ENCODE peak calls at places on chromosomes 13 and 19, in five cellular contexts. F, D, L, Q and S are unnamed samples. For H3K9me3, the result is how much of the 10 kb centered on the place peaks cover.

GRCh38 chr19:47019431-47020041 is at the start of gene NPAS1:
- DNase-seq in F (no peak), D (no peak), L (no peak), Q (no peak), S (peak)

GRCh38 chr19:46728693-46729339 is 11.9 kb upstream of the PRKD2 start:
- DNase-seq in F (peak), D (peak), L (peak), Q (peak), S (no peak)

GRCh38 chr19:4952945-4953344 is 16.0 kb upstream of the KDM4B start:
- DNase-seq in F (peak), D (no peak), L (no peak), Q (no peak), S (no peak)

GRCh38 chr13:23828866-23829265 is 60.3 kb downstream of the MIPEP start:
- DNase-seq in F (no peak), D (no peak), L (no peak), Q (no peak), S (no peak)

GRCh38 chr19:50266896-50267295 is 62.3 kb downstream of the KCNC3 start:
- DNase-seq in F (peak), D (peak), L (no peak), Q (no peak), S (no peak)

GRCh38 chr19:46716013-46716671 is 772 bp downstream of the PRKD2 start:
- DNase-seq in F (peak), D (peak), L (no peak), Q (peak), S (no peak)

GRCh38 chr19:13817615-13818371 is 22.6 kb downstream of the ZSWIM4 start:
- DNase-seq in F (no peak), D (peak), L (no peak), Q (peak), S (no peak)

GRCh38 chr13:84417426-84417825 is 535.2 kb upstream of the SLITRK1 start:
- DNase-seq in F (no peak), D (no peak), L (no peak), Q (no peak), S (no peak)

GRCh38 chr13:109567315-109567714 is 219.1 kb downstream of the IRS2 start:
- DNase-seq in F (no peak), D (no peak), L (no peak), Q (no peak), S (no peak)

GRCh38 chr19:9156304-9156703 is 16.1 kb downstream of the ZNF317 start:
- DNase-seq in F (no peak), D (no peak), L (no peak), Q (no peak), S (no peak)
- H3K9me3 ChIP-seq in F (under half), D (under half), L (half or more), Q (half or more), S (under half)

DNA sequence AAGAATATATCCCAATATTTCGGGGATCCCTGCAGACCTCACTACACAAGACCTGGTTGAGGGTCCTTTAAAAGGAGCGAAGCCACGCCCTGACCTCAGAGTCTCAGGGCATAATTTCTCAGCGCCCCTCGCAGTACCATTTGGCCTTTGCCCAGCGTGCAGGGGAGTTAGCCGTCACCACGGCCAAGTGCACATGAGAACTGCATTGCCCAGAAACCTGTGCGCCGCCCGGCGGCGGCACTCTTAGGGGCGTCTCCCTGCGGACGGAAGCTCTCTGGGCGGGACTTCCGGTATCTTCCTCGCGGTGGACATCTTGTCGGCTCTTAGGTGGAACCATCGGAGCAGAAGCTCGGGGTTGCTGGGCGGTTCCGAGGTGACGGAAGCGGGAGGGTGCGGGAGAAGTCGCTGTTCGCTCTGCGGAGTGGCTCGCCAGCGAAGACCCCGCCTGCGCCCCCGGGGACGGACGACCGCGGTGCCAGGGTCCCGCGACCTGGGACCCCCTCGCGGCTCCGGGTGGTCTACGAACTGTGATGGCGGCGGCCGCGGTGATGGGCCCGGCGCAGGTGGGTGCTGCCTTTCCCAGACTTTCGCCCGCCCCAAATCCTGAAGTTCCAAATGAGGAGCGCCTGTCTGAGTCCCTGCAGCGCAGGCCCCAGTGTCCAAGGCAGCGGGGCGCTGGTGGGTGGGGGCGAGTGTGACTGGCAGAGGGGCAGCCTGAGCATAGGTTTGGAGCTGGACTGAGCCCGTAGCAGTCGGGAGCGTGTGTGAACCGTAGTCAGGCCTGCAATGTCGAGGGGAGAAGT is at the start of gene ZNF134:
- DNase-seq in F (peak), D (peak), L (peak), Q (peak), S (peak)
- H3K9me3 ChIP-seq in F (under half), D (under half), L (half or more), Q (half or more), S (half or more)

GRCh38 chr19:57946316-57946715 is 1.2 kb downstream of the ZNF256 start:
- DNase-seq in F (no peak), D (no peak), L (no peak), Q (no peak), S (no peak)
- H3K9me3 ChIP-seq in F (under half), D (under half), L (half or more), Q (under half), S (under half)

DNA sequence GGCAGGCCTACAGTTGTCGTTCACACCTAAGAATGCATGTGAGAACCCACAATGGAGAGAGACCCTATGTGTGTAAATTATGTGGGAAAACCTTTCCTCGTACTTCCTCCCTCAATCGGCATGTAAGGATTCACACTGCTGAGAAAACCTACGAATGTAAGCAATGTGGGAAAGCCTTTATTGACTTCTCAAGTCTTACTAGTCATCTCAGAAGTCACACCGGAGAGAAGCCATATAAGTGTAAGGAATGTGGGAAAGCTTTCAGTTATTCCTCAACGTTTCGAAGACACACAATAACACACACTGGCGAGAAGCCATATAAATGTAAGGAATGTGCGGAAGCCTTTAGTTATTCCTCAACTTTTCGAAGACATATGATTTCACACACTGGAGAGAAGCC is 11.3 kb downstream of the ZNF555 start:
- DNase-seq in F (no peak), D (no peak), L (no peak), Q (no peak), S (no peak)
- H3K9me3 ChIP-seq in F (under half), D (under half), L (half or more), Q (half or more), S (under half)

GRCh38 chr19:57719901-57720519 is 7.4 kb downstream of the ZNF671 start:
- DNase-seq in F (no peak), D (no peak), L (no peak), Q (no peak), S (no peak)
- H3K9me3 ChIP-seq in F (under half), D (under half), L (half or more), Q (half or more), S (half or more)

DNA sequence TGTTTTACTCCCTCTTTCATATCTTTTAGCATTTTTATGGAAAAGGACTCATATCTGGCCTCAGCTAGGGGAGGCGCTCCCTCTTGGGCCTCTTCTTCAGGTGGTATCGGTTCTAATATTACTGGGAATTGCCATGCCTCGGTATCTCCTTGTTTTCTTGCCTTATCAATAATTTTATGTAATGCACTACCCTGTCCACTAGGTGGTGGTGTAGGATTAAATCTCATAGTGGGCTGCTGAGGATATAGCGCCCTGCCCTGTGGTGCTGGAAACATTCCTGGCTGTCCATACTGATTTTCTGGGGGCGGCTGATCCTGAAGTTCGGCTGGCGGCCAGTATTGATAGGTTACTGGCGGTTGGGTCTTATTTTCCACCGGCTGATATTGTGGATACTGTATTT is 35.8 kb downstream of the ZNF420 start:
- DNase-seq in F (no peak), D (no peak), L (no peak), Q (no peak), S (no peak)
- H3K9me3 ChIP-seq in F (under half), D (under half), L (half or more), Q (half or more), S (under half)

GRCh38 chr19:56577719-56578602 is 10.7 kb downstream of the ZNF470 start:
- DNase-seq in F (no peak), D (no peak), L (no peak), Q (no peak), S (no peak)
- H3K9me3 ChIP-seq in F (half or more), D (under half), L (half or more), Q (half or more), S (half or more)

GRCh38 chr19:58046856-58047255 is 12.2 kb upstream of the ZNF135 start:
- DNase-seq in F (no peak), D (no peak), L (no peak), Q (no peak), S (no peak)

GRCh38 chr19:58044886-58045285 is 11.1 kb downstream of the ZSCAN1 start:
- DNase-seq in F (no peak), D (no peak), L (no peak), Q (no peak), S (no peak)

GRCh38 chr19:58045411-58046050 is 11.7 kb downstream of the ZSCAN1 start:
- DNase-seq in F (no peak), D (no peak), L (no peak), Q (no peak), S (no peak)

GRCh38 chr19:58044391-58044790 is 10.6 kb downstream of the ZSCAN1 start:
- DNase-seq in F (no peak), D (no peak), L (no peak), Q (no peak), S (no peak)

DNA sequence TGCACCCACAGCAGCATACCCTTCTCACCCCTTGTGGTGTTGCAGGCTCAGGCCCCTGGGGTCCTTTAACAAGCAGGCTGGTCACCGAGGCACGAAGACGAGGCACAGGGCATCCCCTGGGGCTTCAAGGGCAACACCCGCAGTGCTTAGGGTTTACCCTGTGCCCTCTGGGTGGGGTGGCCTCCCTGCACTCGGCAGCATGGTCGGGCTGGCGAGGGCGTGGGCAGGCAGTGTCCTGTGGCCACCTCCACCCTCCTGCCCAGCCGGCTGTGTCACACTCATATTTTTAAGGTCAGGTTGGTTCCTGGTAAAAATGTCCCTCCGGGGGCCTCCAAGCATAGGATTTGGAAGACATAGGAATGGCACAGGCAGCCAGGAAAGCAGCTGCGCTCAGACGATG is 11.4 kb upstream of the ZNF135 start:
- DNase-seq in F (no peak), D (no peak), L (no peak), Q (no peak), S (no peak)
- H3K9me3 ChIP-seq in F (under half), D (under half), L (half or more), Q (half or more), S (under half)

GRCh38 chr13:18952225-18953016 is 229.2 kb downstream of the TUBA3C start:
- DNase-seq in F (peak), D (no peak), L (no peak), Q (no peak), S (peak)

GRCh38 chr13:18956473-18957078 is 225.0 kb downstream of the TUBA3C start:
- DNase-seq in F (no peak), D (no peak), L (no peak), Q (no peak), S (no peak)

GRCh38 chr13:18951412-18951811 is 230.2 kb downstream of the TUBA3C start:
- DNase-seq in F (peak), D (no peak), L (no peak), Q (no peak), S (no peak)

GRCh38 chr13:18954254-18954653 is 227.4 kb downstream of the TUBA3C start:
- DNase-seq in F (peak), D (no peak), L (no peak), Q (no peak), S (no peak)

GRCh38 chr13:18953139-18953930 is 228.3 kb downstream of the TUBA3C start:
- DNase-seq in F (peak), D (no peak), L (no peak), Q (no peak), S (no peak)
- H3K9me3 ChIP-seq in F (under half), D (under half), L (under half), Q (under half), S (under half)

GRCh38 chr19:12255372-12255771 is 39.3 kb downstream of the ZNF44 start:
- DNase-seq in F (no peak), D (no peak), L (no peak), Q (no peak), S (no peak)
- H3K9me3 ChIP-seq in F (under half), D (under half), L (under half), Q (under half), S (under half)